ENCODE peak calls at places on chromosomes 3 and 15, in seven cellular contexts. G is upper lobe of right lung, U is A673, L is neuronal stem cell, R is SJSA1, Q is OCI-LY7, K is right lobe of liver. T is an unnamed sample.

GRCh38 chr15:48149858-48150257 is 28.2 kb downstream of the MYEF2 start:
- DNase-seq in G (no peak), U (peak), L (no peak), R (no peak), Q (no peak), K (no peak), T (peak)

GRCh38 chr3:158085358-158085757 is 20.9 kb downstream of the SHOX2 start:
- DNase-seq in G (no peak), U (no peak), L (no peak), R (no peak), Q (no peak), K (no peak), T (peak)

GRCh38 chr15:73704869-73705645 is 20.9 kb downstream of the CD276 start:
- DNase-seq in G (peak), U (peak), L (no peak), R (peak), Q (peak), K (peak), T (no peak)

GRCh38 chr3:53131136-53131495 is 881 bp upstream of the RFT1 start:
- DNase-seq in G (peak), U (no peak), L (no peak), R (no peak), Q (no peak), K (no peak), T (no peak)

GRCh38 chr15:48754011-48754410 is 56.9 kb downstream of the CEP152 start:
- DNase-seq in G (no peak), U (peak), L (no peak), R (no peak), Q (no peak), K (no peak), T (no peak)

GRCh38 chr3:111967651-111968274 is 11.1 kb upstream of the ABHD10 start:
- DNase-seq in G (peak), U (peak), L (peak), R (peak), Q (peak), K (peak), T (no peak)

GRCh38 chr15:57500979-57501576 is 90.6 kb upstream of the MYZAP start:
- DNase-seq in G (no peak), U (peak), L (no peak), R (no peak), Q (no peak), K (no peak), T (no peak)

GRCh38 chr3:149592758-149593240 is 65.0 kb downstream of the WWTR1 start:
- DNase-seq in G (no peak), U (peak), L (no peak), R (no peak), Q (no peak), K (no peak), T (no peak)

GRCh38 chr3:36362973-36363372 is 17.3 kb upstream of the STAC start:
- DNase-seq in G (no peak), U (no peak), L (no peak), R (peak), Q (no peak), K (no peak), T (peak)

GRCh38 chr3:114498779-114499370 is 205.0 kb downstream of the TIGIT start:
- DNase-seq in G (no peak), U (peak), L (peak), R (peak), Q (no peak), K (no peak), T (peak)

GRCh38 chr15:74179983-74180688 is 6.6 kb downstream of the ISLR start:
- DNase-seq in G (peak), U (no peak), L (no peak), R (no peak), Q (no peak), K (no peak), T (no peak)

GRCh38 chr3:61650719-61651118 is 89.3 kb downstream of the PTPRG start:
- DNase-seq in G (no peak), U (no peak), L (no peak), R (no peak), Q (no peak), K (no peak), T (no peak)

GRCh38 chr3:152998554-152998953 is 163.5 kb upstream of the RAP2B start:
- DNase-seq in G (no peak), U (peak), L (no peak), R (no peak), Q (no peak), K (no peak), T (no peak)

GRCh38 chr3:40504636-40505430 is 1.0 kb upstream of the ZNF620 start:
- DNase-seq in G (no peak), U (peak), L (no peak), R (peak), Q (no peak), K (no peak), T (peak)

GRCh38 chr15:60004846-60005351 is 788 bp downstream of the FOXB1 start:
- DNase-seq in G (peak), U (no peak), L (peak), R (no peak), Q (no peak), K (no peak), T (no peak)

GRCh38 chr3:114478806-114479205 is 185.0 kb downstream of the TIGIT start:
- DNase-seq in G (no peak), U (no peak), L (no peak), R (no peak), Q (no peak), K (no peak), T (no peak)

GRCh38 chr3:119401069-119401468 is 62.3 kb downstream of the TMEM39A start:
- DNase-seq in G (no peak), U (no peak), L (no peak), R (no peak), Q (peak), K (no peak), T (no peak)

GRCh38 chr3:185900228-185900627 is 37.6 kb downstream of the TRA2B start:
- DNase-seq in G (no peak), U (peak), L (no peak), R (peak), Q (no peak), K (no peak), T (peak)

GRCh38 chr3:167882057-167882667 is 146.6 kb downstream of the SERPINI1 start:
- DNase-seq in G (no peak), U (peak), L (no peak), R (no peak), Q (peak), K (no peak), T (no peak)

GRCh38 chr3:67318162-67318561 is 320.1 kb downstream of the KBTBD8 start:
- DNase-seq in G (no peak), U (no peak), L (no peak), R (no peak), Q (no peak), K (no peak), T (no peak)

GRCh38 chr15:33310481-33311311 is at the start of gene RYR3:
- DNase-seq in G (no peak), U (peak), L (peak), R (no peak), Q (no peak), K (no peak), T (no peak)

GRCh38 chr3:81760215-81760614 is 1.2 kb downstream of the GBE1 start:
- DNase-seq in G (no peak), U (no peak), L (no peak), R (no peak), Q (no peak), K (no peak), T (no peak)

GRCh38 chr15:42042602-42043400 is 22.0 kb upstream of the PLA2G4E start:
- DNase-seq in G (no peak), U (no peak), L (no peak), R (no peak), Q (no peak), K (no peak), T (no peak)

GRCh38 chr3:127589600-127590281 is 792 bp downstream of the TPRA1 start:
- DNase-seq in G (peak), U (no peak), L (no peak), R (no peak), Q (peak), K (no peak), T (no peak)

GRCh38 chr3:27746838-27747237 is 24.7 kb upstream of the EOMES start:
- DNase-seq in G (no peak), U (no peak), L (no peak), R (no peak), Q (no peak), K (no peak), T (no peak)

GRCh38 chr3:60651799-60652198 is 599.5 kb downstream of the FHIT start:
- DNase-seq in G (no peak), U (no peak), L (no peak), R (no peak), Q (no peak), K (no peak), T (no peak)

GRCh38 chr3:156174229-156174847 is 54.0 kb downstream of the KCNAB1 start:
- DNase-seq in G (no peak), U (peak), L (no peak), R (no peak), Q (no peak), K (no peak), T (no peak)

GRCh38 chr15:87736401-87736800 is 520.1 kb downstream of the NTRK3 start:
- DNase-seq in G (no peak), U (no peak), L (no peak), R (no peak), Q (no peak), K (no peak), T (no peak)

GRCh38 chr3:98589331-98589870 is 4.0 kb downstream of the CPOX start:
- DNase-seq in G (no peak), U (no peak), L (no peak), R (no peak), Q (no peak), K (no peak), T (no peak)

GRCh38 chr3:10907262-10907661 is 85.3 kb upstream of the SLC6A1 start:
- DNase-seq in G (no peak), U (no peak), L (no peak), R (no peak), Q (peak), K (no peak), T (no peak)

GRCh38 chr3:16088496-16088895 is 86.0 kb upstream of the GALNT15 start:
- DNase-seq in G (no peak), U (no peak), L (no peak), R (no peak), Q (no peak), K (no peak), T (no peak)

GRCh38 chr15:23504003-23504402 is 57.0 kb upstream of the GOLGA6L2 start:
- DNase-seq in G (no peak), U (no peak), L (no peak), R (no peak), Q (no peak), K (no peak), T (no peak)

GRCh38 chr3:60989893-60990740 is 261.1 kb downstream of the FHIT start:
- DNase-seq in G (no peak), U (no peak), L (no peak), R (no peak), Q (no peak), K (no peak), T (no peak)

GRCh38 chr15:71296032-71296686 is 180.9 kb downstream of the THSD4 start:
- DNase-seq in G (no peak), U (peak), L (no peak), R (no peak), Q (no peak), K (no peak), T (peak)

GRCh38 chr15:70523634-70524033 is 239.7 kb downstream of the UACA start:
- DNase-seq in G (no peak), U (no peak), L (no peak), R (no peak), Q (no peak), K (peak), T (no peak)

GRCh38 chr3:72278349-72279067 is 493.6 kb upstream of the PROK2 start:
- DNase-seq in G (no peak), U (no peak), L (no peak), R (no peak), Q (no peak), K (no peak), T (no peak)

GRCh38 chr3:30221622-30222021 is 384.8 kb upstream of the TGFBR2 start:
- DNase-seq in G (no peak), U (no peak), L (no peak), R (no peak), Q (no peak), K (no peak), T (no peak)

GRCh38 chr3:154280161-154280560 is 44.1 kb downstream of the DHX36 start:
- DNase-seq in G (no peak), U (no peak), L (no peak), R (no peak), Q (no peak), K (no peak), T (no peak)

GRCh38 chr15:58066042-58066867 is 744 bp upstream of the ALDH1A2 start:
- DNase-seq in G (peak), U (peak), L (peak), R (peak), Q (peak), K (peak), T (no peak)

GRCh38 chr3:192929146-192929545 is 11.5 kb upstream of the MB21D2 start:
- DNase-seq in G (no peak), U (no peak), L (no peak), R (no peak), Q (no peak), K (no peak), T (no peak)

DNA sequence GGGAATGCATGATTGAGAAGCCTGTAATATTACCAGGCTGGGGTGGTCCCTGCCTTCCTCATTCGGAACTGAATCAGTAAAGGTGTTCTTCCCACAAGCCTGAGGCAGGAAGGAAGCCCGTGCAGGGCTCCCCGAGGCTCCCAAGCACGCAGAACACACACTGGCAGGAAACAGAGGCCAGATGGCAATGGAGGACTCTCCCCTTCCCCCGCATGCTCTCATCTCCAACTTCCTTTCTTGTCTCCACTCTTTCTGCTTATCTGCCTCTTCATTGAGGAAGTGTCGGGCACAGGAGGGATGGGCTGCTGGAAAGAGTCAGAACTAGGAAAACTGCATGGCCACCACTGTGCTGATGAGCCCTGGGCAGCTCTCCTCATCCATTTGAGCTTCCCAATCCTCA is 123.5 kb downstream of the NUP210 start:
- DNase-seq in G (peak), U (no peak), L (no peak), R (no peak), Q (peak), K (no peak), T (no peak)
- H3K27ac ChIP-seq in G (no peak), U (no peak), L (no peak), R (no peak), Q (no peak), K (no peak), T (no peak)

DNA sequence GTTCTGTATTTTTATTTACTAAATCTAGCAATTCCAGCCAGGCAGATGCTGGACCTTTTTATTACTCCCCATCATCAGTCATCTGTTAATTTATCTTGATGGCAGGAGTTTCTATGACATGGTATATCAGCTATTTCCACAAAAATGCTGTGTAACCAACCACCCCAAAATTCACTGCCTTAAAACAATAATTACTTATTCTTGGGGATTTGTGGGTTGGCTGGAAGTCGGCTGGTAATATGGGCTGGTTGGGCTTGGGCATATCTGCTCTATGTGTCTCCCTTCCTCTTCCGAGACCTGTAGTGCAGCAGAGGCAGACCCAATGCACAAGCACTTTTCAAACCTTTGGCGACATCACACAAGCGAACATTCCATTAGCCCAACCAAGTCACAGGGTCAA is 92.1 kb upstream of the UBE2E1 start:
- DNase-seq in G (no peak), U (no peak), L (no peak), R (no peak), Q (no peak), K (no peak), T (no peak)
- H3K27ac ChIP-seq in G (no peak), U (no peak), L (no peak), R (no peak), Q (no peak), K (no peak), T (no peak)

GRCh38 chr15:76161153-76162049 is 101.6 kb downstream of the TMEM266 start:
- DNase-seq in G (no peak), U (no peak), L (no peak), R (no peak), Q (no peak), K (no peak), T (no peak)
- H3K27ac ChIP-seq in G (no peak), U (no peak), L (no peak), R (no peak), Q (no peak), K (no peak), T (no peak)

GRCh38 chr15:94387854-94388441 is 156.6 kb downstream of the MCTP2 start:
- DNase-seq in G (no peak), U (no peak), L (no peak), R (no peak), Q (peak), K (no peak), T (no peak)
- H3K27ac ChIP-seq in G (peak), U (no peak), L (no peak), R (no peak), Q (peak), K (no peak), T (no peak)

GRCh38 chr3:42216302-42216701 is 49.7 kb downstream of the CCK start:
- DNase-seq in G (no peak), U (no peak), L (no peak), R (no peak), Q (peak), K (no peak), T (no peak)
- H3K27ac ChIP-seq in G (no peak), U (no peak), L (no peak), R (no peak), Q (peak), K (no peak), T (no peak)

GRCh38 chr15:98790270-98790669 is 141.9 kb downstream of the IGF1R start:
- DNase-seq in G (no peak), U (no peak), L (no peak), R (no peak), Q (no peak), K (no peak), T (no peak)
- H3K27ac ChIP-seq in G (no peak), U (peak), L (no peak), R (no peak), Q (no peak), K (no peak), T (no peak)

GRCh38 chr3:31252216-31253185 is 280.2 kb upstream of the STT3B start:
- DNase-seq in G (no peak), U (no peak), L (no peak), R (no peak), Q (no peak), K (no peak), T (no peak)
- H3K27ac ChIP-seq in G (no peak), U (no peak), L (no peak), R (no peak), Q (no peak), K (no peak), T (no peak)

GRCh38 chr3:42778644-42779043 is 5.6 kb upstream of the CCDC13 start:
- DNase-seq in G (no peak), U (no peak), L (no peak), R (no peak), Q (no peak), K (no peak), T (no peak)
- H3K27ac ChIP-seq in G (peak), U (no peak), L (no peak), R (no peak), Q (no peak), K (peak), T (no peak)

T was measured in epithelial cell of prostate.